ENCODE peak calls at places on chromosome X, in six cellular contexts. One of them, this sample, is unnamed.

GRCh38 chrX:119753639-119754257 is 4.6 kb upstream of the SOWAHD start:
- DNase-seq in CD4-positive, alpha-beta T cell: peak
- DNase-seq in fibroblast of the aortic adventitia: peak
- DNase-seq in stomach: no peak
- DNase-seq in foreskin melanocyte: no peak
- DNase-seq in iris pigment epithelial cell: peak
- DNase-seq in this sample: no peak

GRCh38 chrX:87736576-87736975 is 219.0 kb downstream of the KLHL4 start:
- DNase-seq in CD4-positive, alpha-beta T cell: no peak
- DNase-seq in fibroblast of the aortic adventitia: no peak
- DNase-seq in stomach: no peak
- DNase-seq in foreskin melanocyte: no peak
- DNase-seq in iris pigment epithelial cell: no peak
- DNase-seq in this sample: no peak

GRCh38 chrX:3788494-3789233 is 75.2 kb upstream of the PRKX start:
- DNase-seq in CD4-positive, alpha-beta T cell: no peak
- DNase-seq in fibroblast of the aortic adventitia: no peak
- DNase-seq in stomach: no peak
- DNase-seq in foreskin melanocyte: no peak
- DNase-seq in iris pigment epithelial cell: no peak
- DNase-seq in this sample: no peak

GRCh38 chrX:135112096-135112729 is 8.1 kb downstream of the ETDB start:
- DNase-seq in CD4-positive, alpha-beta T cell: no peak
- DNase-seq in fibroblast of the aortic adventitia: peak
- DNase-seq in stomach: no peak
- DNase-seq in foreskin melanocyte: peak
- DNase-seq in iris pigment epithelial cell: peak
- DNase-seq in this sample: peak

GRCh38 chrX:40539214-40540142 is 41.3 kb upstream of the ATP6AP2 start:
- DNase-seq in CD4-positive, alpha-beta T cell: peak
- DNase-seq in fibroblast of the aortic adventitia: peak
- DNase-seq in stomach: no peak
- DNase-seq in foreskin melanocyte: no peak
- DNase-seq in iris pigment epithelial cell: peak
- DNase-seq in this sample: peak

GRCh38 chrX:105375816-105376215 is 155.3 kb upstream of the TEX13A start:
- DNase-seq in CD4-positive, alpha-beta T cell: no peak
- DNase-seq in fibroblast of the aortic adventitia: peak
- DNase-seq in stomach: no peak
- DNase-seq in foreskin melanocyte: peak
- DNase-seq in iris pigment epithelial cell: peak
- DNase-seq in this sample: no peak

GRCh38 chrX:12446342-12447075 is 308.2 kb downstream of the FRMPD4 start:
- DNase-seq in CD4-positive, alpha-beta T cell: no peak
- DNase-seq in fibroblast of the aortic adventitia: peak
- DNase-seq in stomach: no peak
- DNase-seq in foreskin melanocyte: no peak
- DNase-seq in iris pigment epithelial cell: peak
- DNase-seq in this sample: no peak

GRCh38 chrX:149161438-149162088 is 343.5 kb downstream of the IDS start:
- DNase-seq in CD4-positive, alpha-beta T cell: no peak
- DNase-seq in fibroblast of the aortic adventitia: no peak
- DNase-seq in stomach: no peak
- DNase-seq in foreskin melanocyte: no peak
- DNase-seq in iris pigment epithelial cell: no peak
- DNase-seq in this sample: no peak

This sample was measured in memory B cell.